ENCODE peak calls at places on chromosomes 3 and 15, in four cellular contexts. One of them, this sample, is unnamed.

GRCh38 chr3:120928991-120929390 is 21.0 kb downstream of the STXBP5L start:
- DNase-seq in AG04450: no peak
- DNase-seq in stimulated activated CD4-positive, alpha-beta T cell treated with anti-CD3 and anti-CD28 coated beads, Interleukin-15, amount 100 ng/mL, for 1 hour: no peak
- DNase-seq in MV-4-11: peak
- DNase-seq in this sample: no peak

GRCh38 chr15:98676586-98677270 is 28.4 kb downstream of the IGF1R start:
- DNase-seq in AG04450: no peak
- DNase-seq in stimulated activated CD4-positive, alpha-beta T cell treated with anti-CD3 and anti-CD28 coated beads, Interleukin-15, amount 100 ng/mL, for 1 hour: no peak
- DNase-seq in MV-4-11: no peak
- DNase-seq in this sample: no peak

GRCh38 chr3:189262746-189263145 is 91.0 kb downstream of the TPRG1 start:
- DNase-seq in AG04450: no peak
- DNase-seq in stimulated activated CD4-positive, alpha-beta T cell treated with anti-CD3 and anti-CD28 coated beads, Interleukin-15, amount 100 ng/mL, for 1 hour: no peak
- DNase-seq in MV-4-11: peak
- DNase-seq in this sample: no peak

GRCh38 chr3:193483988-193484539 is 70.6 kb downstream of the ATP13A4 start:
- DNase-seq in AG04450: no peak
- DNase-seq in stimulated activated CD4-positive, alpha-beta T cell treated with anti-CD3 and anti-CD28 coated beads, Interleukin-15, amount 100 ng/mL, for 1 hour: no peak
- DNase-seq in MV-4-11: no peak
- DNase-seq in this sample: no peak

GRCh38 chr15:52856286-52856685 is 66.2 kb upstream of the ONECUT1 start:
- DNase-seq in AG04450: no peak
- DNase-seq in stimulated activated CD4-positive, alpha-beta T cell treated with anti-CD3 and anti-CD28 coated beads, Interleukin-15, amount 100 ng/mL, for 1 hour: no peak
- DNase-seq in MV-4-11: no peak
- DNase-seq in this sample: no peak

GRCh38 chr3:63968612-63969350 is 54.5 kb downstream of the PSMD6 start:
- DNase-seq in AG04450: no peak
- DNase-seq in stimulated activated CD4-positive, alpha-beta T cell treated with anti-CD3 and anti-CD28 coated beads, Interleukin-15, amount 100 ng/mL, for 1 hour: no peak
- DNase-seq in MV-4-11: no peak
- DNase-seq in this sample: no peak

GRCh38 chr3:64844558-64844957 is 156.8 kb upstream of the ADAMTS9 start:
- DNase-seq in AG04450: no peak
- DNase-seq in stimulated activated CD4-positive, alpha-beta T cell treated with anti-CD3 and anti-CD28 coated beads, Interleukin-15, amount 100 ng/mL, for 1 hour: no peak
- DNase-seq in MV-4-11: no peak
- DNase-seq in this sample: no peak

GRCh38 chr3:151283907-151284461 is 5.6 kb upstream of the P2RY14 start:
- DNase-seq in AG04450: peak
- DNase-seq in stimulated activated CD4-positive, alpha-beta T cell treated with anti-CD3 and anti-CD28 coated beads, Interleukin-15, amount 100 ng/mL, for 1 hour: no peak
- DNase-seq in MV-4-11: peak
- DNase-seq in this sample: no peak

GRCh38 chr15:83848315-83849050 is 194.6 kb downstream of the ADAMTSL3 start:
- DNase-seq in AG04450: peak
- DNase-seq in stimulated activated CD4-positive, alpha-beta T cell treated with anti-CD3 and anti-CD28 coated beads, Interleukin-15, amount 100 ng/mL, for 1 hour: no peak
- DNase-seq in MV-4-11: peak
- DNase-seq in this sample: no peak

GRCh38 chr3:137047240-137047639 is 89.5 kb downstream of the IL20RB start:
- DNase-seq in AG04450: no peak
- DNase-seq in stimulated activated CD4-positive, alpha-beta T cell treated with anti-CD3 and anti-CD28 coated beads, Interleukin-15, amount 100 ng/mL, for 1 hour: no peak
- DNase-seq in MV-4-11: no peak
- DNase-seq in this sample: no peak

GRCh38 chr3:177833392-177833791 is 636.1 kb upstream of the TBL1XR1 start:
- DNase-seq in AG04450: no peak
- DNase-seq in stimulated activated CD4-positive, alpha-beta T cell treated with anti-CD3 and anti-CD28 coated beads, Interleukin-15, amount 100 ng/mL, for 1 hour: no peak
- DNase-seq in MV-4-11: no peak
- DNase-seq in this sample: no peak

GRCh38 chr3:49132437-49133225 is at the start of gene LAMB2:
- DNase-seq in AG04450: peak
- DNase-seq in stimulated activated CD4-positive, alpha-beta T cell treated with anti-CD3 and anti-CD28 coated beads, Interleukin-15, amount 100 ng/mL, for 1 hour: no peak
- DNase-seq in MV-4-11: no peak
- DNase-seq in this sample: no peak

GRCh38 chr3:114595521-114596028 is 301.7 kb downstream of the TIGIT start:
- DNase-seq in AG04450: no peak
- DNase-seq in stimulated activated CD4-positive, alpha-beta T cell treated with anti-CD3 and anti-CD28 coated beads, Interleukin-15, amount 100 ng/mL, for 1 hour: no peak
- DNase-seq in MV-4-11: no peak
- DNase-seq in this sample: no peak

GRCh38 chr15:28093761-28094535 is 5.2 kb downstream of the OCA2 start:
- DNase-seq in AG04450: no peak
- DNase-seq in stimulated activated CD4-positive, alpha-beta T cell treated with anti-CD3 and anti-CD28 coated beads, Interleukin-15, amount 100 ng/mL, for 1 hour: no peak
- DNase-seq in MV-4-11: no peak
- DNase-seq in this sample: no peak